ENCODE peak calls at places on chromosomes 3 and 15, in seven cellular contexts. A is AG04450, O is glutamatergic neuron, K is GM10248, I is brain microvascular endothelial cell, U is BJ, Q is uterus. P is an unnamed sample.

GRCh38 chr15:60854858-60855568 is 374.1 kb downstream of the RORA start:
- DNase-seq in A (no peak), O (no peak), K (no peak), I (no peak), U (no peak), Q (no peak), P (peak; percentile 42)

GRCh38 chr15:25543156-25543555 is 104.3 kb upstream of the UBE3A start:
- DNase-seq in A (no peak), O (no peak), K (no peak), I (no peak), U (no peak), Q (peak; percentile 52), P (no peak)

GRCh38 chr15:61404567-61404966 is 175.5 kb upstream of the RORA start:
- DNase-seq in A (no peak), O (no peak), K (no peak), I (no peak), U (no peak), Q (no peak), P (no peak)

GRCh38 chr15:55530861-55531313 is 22.9 kb upstream of the DNAAF4 start:
- DNase-seq in A (peak; percentile 42), O (no peak), K (no peak), I (peak; percentile 12), U (peak; percentile 58), Q (no peak), P (no peak)

GRCh38 chr3:177478170-177478859 is 281.0 kb upstream of the TBL1XR1 start:
- DNase-seq in A (peak; percentile 98), O (no peak), K (no peak), I (peak; percentile 97), U (peak; percentile 99), Q (peak; percentile 45), P (no peak)

GRCh38 chr15:70210076-70210475 is 112.4 kb upstream of the TLE3 start:
- DNase-seq in A (no peak), O (no peak), K (no peak), I (no peak), U (no peak), Q (no peak), P (no peak)

GRCh38 chr3:34969513-34969912 is 669.8 kb upstream of the ARPP21 start:
- DNase-seq in A (no peak), O (no peak), K (no peak), I (no peak), U (no peak), Q (no peak), P (no peak)

GRCh38 chr3:31377045-31377642 is 155.6 kb upstream of the STT3B start:
- DNase-seq in A (peak; percentile 44), O (no peak), K (no peak), I (peak; percentile 85), U (no peak), Q (no peak), P (peak; percentile 52)

GRCh38 chr3:195739561-195740111 is 18.9 kb downstream of the MUC20 start:
- DNase-seq in A (no peak), O (no peak), K (no peak), I (no peak), U (no peak), Q (no peak), P (no peak)

GRCh38 chr3:69665026-69665739 is 74.1 kb upstream of the MITF start:
- DNase-seq in A (no peak), O (no peak), K (no peak), I (peak; percentile 87), U (no peak), Q (peak; percentile 54), P (no peak)

GRCh38 chr3:76942096-76942495 is 97.8 kb upstream of the ROBO2 start:
- DNase-seq in A (no peak), O (no peak), K (no peak), I (no peak), U (no peak), Q (no peak), P (no peak)

GRCh38 chr3:12545473-12545791 is at the start of gene MKRN2OS:
- DNase-seq in A (no peak), O (no peak), K (no peak), I (no peak), U (no peak), Q (no peak), P (no peak)

GRCh38 chr3:12536423-12536822 is 8.9 kb downstream of the MKRN2OS start:
- DNase-seq in A (no peak), O (no peak), K (no peak), I (no peak), U (no peak), Q (no peak), P (no peak)

GRCh38 chr3:12544652-12545472 is 437 bp downstream of the MKRN2OS start:
- DNase-seq in A (no peak), O (no peak), K (no peak), I (no peak), U (no peak), Q (no peak), P (no peak)

DNA sequence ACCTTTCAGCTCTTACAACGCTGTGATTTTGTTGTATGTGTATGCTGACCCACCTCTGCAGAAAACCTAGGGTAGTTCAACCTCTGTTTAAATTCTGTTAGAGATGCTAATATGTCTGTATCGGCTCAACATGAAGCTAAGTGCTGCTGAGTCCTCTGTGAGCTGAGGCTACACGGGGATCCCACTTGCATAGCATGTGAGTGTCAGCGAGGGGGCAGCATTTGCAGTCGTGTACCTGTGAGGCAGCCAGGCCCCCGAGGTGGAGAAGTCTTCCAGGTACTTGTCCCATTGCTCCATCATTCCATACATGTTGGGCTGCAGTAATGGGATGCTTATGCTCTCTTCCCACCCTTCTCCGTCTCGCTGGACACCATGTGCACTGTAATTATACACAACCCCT is 3.7 kb downstream of the MKRN2OS start:
- DNase-seq in A (no peak), O (peak; percentile 36), K (no peak), I (no peak), U (no peak), Q (no peak), P (no peak)
- TF ChIP-seq CTCF in A (no peak), O (no peak), K (no peak), I (peak; percentile 40), U (peak; percentile 42), Q (peak; percentile 7), P (no peak)

GRCh38 chr3:41138601-41139000 is 60.7 kb upstream of the CTNNB1 start:
- DNase-seq in A (no peak), O (no peak), K (no peak), I (no peak), U (no peak), Q (no peak), P (no peak)

GRCh38 chr3:41143421-41144031 is 55.8 kb upstream of the CTNNB1 start:
- DNase-seq in A (no peak), O (no peak), K (no peak), I (no peak), U (no peak), Q (no peak), P (no peak)

GRCh38 chr3:41141431-41142164 is 57.7 kb upstream of the CTNNB1 start:
- DNase-seq in A (no peak), O (no peak), K (no peak), I (no peak), U (no peak), Q (no peak), P (no peak)

GRCh38 chr3:41140242-41140641 is 59.1 kb upstream of the CTNNB1 start:
- DNase-seq in A (no peak), O (no peak), K (no peak), I (no peak), U (no peak), Q (no peak), P (no peak)

DNA sequence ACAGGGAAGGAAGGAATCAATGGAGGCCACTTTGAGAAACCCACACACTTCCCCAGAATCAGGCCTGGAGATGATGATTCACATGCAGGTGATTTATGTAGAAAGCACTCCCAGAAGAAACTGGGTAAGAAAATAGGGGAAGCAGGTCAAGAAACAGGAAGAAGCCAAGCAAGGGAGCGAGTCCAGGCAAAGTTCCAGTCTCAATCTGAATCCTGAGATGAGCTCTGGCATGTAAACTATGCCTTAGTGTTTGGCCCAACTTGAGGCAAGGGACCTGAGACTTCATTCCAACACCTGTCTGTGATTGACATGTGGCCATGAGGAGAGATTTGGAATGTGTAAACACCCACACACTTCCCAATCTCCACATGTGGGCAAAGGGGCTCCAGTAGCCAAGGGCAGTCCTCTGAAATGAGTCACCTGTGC is 61.6 kb upstream of the CTNNB1 start:
- DNase-seq in A (no peak), O (no peak), K (no peak), I (no peak), U (no peak), Q (no peak), P (no peak)
- TF ChIP-seq CTCF in A (no peak), O (no peak), K (no peak), I (no peak), U (no peak), Q (no peak), P (no peak)

GRCh38 chr3:115918900-115919299 is 295.6 kb downstream of the GAP43 start:
- DNase-seq in A (no peak), O (no peak), K (no peak), I (no peak), U (no peak), Q (no peak), P (no peak)

GRCh38 chr3:115915061-115915460 is 291.8 kb downstream of the GAP43 start:
- DNase-seq in A (no peak), O (no peak), K (no peak), I (no peak), U (no peak), Q (no peak), P (no peak)

GRCh38 chr3:115916866-115917265 is 293.6 kb downstream of the GAP43 start:
- DNase-seq in A (no peak), O (no peak), K (no peak), I (no peak), U (no peak), Q (no peak), P (no peak)

GRCh38 chr3:115912372-115912771 is 289.1 kb downstream of the GAP43 start:
- DNase-seq in A (no peak), O (no peak), K (no peak), I (no peak), U (no peak), Q (no peak), P (no peak)

DNA sequence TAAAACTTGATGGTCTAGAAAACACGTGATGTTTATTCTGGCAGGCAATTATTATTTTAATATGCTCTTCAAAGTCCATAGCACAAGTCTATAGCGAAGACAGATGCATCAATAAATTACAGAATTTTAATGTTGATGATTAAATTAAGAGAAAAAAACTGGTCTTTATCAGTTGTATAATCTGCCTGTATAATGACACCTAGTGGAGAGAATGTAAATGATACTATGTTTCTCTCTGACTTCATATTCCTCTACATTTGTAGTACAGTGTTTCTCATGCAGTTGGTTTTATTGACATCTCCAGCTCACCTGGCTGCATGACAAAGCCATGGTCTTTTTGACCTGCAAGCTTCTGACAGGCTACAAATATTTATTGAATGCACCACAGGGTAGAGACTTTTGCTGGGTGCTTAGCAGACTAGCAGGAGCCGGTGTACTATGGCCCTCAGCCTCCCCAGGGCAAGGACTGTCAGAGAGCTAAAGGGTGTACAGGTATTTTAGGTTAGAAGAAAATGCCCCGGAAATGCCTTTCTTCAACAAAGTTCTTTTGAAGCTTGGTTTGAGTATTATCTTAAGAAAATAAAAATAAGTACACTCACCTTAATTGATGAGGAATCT is 289.9 kb downstream of the GAP43 start:
- DNase-seq in A (no peak), O (no peak), K (no peak), I (no peak), U (no peak), Q (no peak), P (no peak)
- TF ChIP-seq CTCF in A (peak; percentile 48), O (peak; percentile 66), K (no peak), I (peak; percentile 44), U (peak; percentile 37), Q (no peak), P (peak; percentile 33)

DNA sequence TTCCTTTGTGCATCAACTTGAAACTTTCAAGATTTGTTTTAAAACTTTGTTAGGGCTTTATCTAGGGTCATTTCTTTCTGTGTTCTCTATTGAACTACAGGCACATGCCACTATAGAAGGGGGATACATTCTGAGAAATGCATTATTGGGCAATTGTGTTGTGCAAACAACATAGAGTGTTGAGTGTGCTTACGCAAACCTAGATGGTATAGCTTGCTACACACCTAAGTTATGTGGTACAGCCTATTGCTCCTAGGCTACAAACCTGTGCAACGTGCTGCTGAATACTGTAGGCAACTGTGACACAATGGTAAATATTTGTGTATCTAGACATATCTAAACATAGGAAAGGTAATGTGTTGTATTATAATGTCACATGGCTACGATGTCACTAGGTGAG is 33.0 kb upstream of the KLF13 start:
- DNase-seq in A (no peak), O (no peak), K (no peak), I (no peak), U (no peak), Q (no peak), P (no peak)
- TF ChIP-seq CTCF in A (no peak), O (no peak), K (no peak), I (no peak), U (no peak), Q (no peak), P (no peak)